ENCODE peak calls at places on chromosomes 4 and X, in eight cellular contexts. One of them, this sample, is unnamed.

GRCh38 chr4:142379277-142380051 is 466.6 kb downstream of the INPP4B start:
- DNase-seq in astrocyte of the cerebellum: peak
- DNase-seq in RWPE2: no peak
- DNase-seq in mammary epithelial cell: peak
- DNase-seq in natural killer cell: no peak
- DNase-seq in HFFc6: peak
- DNase-seq in kidney epithelial cell: peak
- DNase-seq in endothelial cell of umbilical vein: peak
- DNase-seq in this sample: no peak

GRCh38 chrX:17860811-17861495 is at the start of gene RAI2:
- DNase-seq in natural killer cell: no peak
- DNase-seq in astrocyte of the cerebellum: no peak
- DNase-seq in RWPE2: no peak
- DNase-seq in kidney epithelial cell: no peak
- DNase-seq in HFFc6: no peak
- DNase-seq in mammary epithelial cell: no peak
- DNase-seq in endothelial cell of umbilical vein: no peak
- DNase-seq in this sample: no peak

GRCh38 chr4:153782567-153782966 is 6.3 kb downstream of the SFRP2 start:
- DNase-seq in RWPE2: no peak
- DNase-seq in kidney epithelial cell: no peak
- DNase-seq in endothelial cell of umbilical vein: no peak
- DNase-seq in mammary epithelial cell: no peak
- DNase-seq in natural killer cell: no peak
- DNase-seq in HFFc6: no peak
- DNase-seq in astrocyte of the cerebellum: no peak
- DNase-seq in this sample: no peak

GRCh38 chr4:162770761-162771490 is 395.8 kb downstream of the NAF1 start:
- DNase-seq in astrocyte of the cerebellum: no peak
- DNase-seq in HFFc6: no peak
- DNase-seq in kidney epithelial cell: no peak
- DNase-seq in RWPE2: no peak
- DNase-seq in mammary epithelial cell: no peak
- DNase-seq in endothelial cell of umbilical vein: no peak
- DNase-seq in natural killer cell: no peak
- DNase-seq in this sample: no peak

GRCh38 chr4:25925486-25926201 is 11.6 kb downstream of the SMIM20 start:
- DNase-seq in astrocyte of the cerebellum: no peak
- DNase-seq in mammary epithelial cell: peak
- DNase-seq in HFFc6: peak
- DNase-seq in RWPE2: no peak
- DNase-seq in endothelial cell of umbilical vein: peak
- DNase-seq in kidney epithelial cell: no peak
- DNase-seq in natural killer cell: no peak
- DNase-seq in this sample: no peak

GRCh38 chrX:101430457-101431078 is 22.5 kb downstream of the HNRNPH2 start:
- DNase-seq in RWPE2: no peak
- DNase-seq in mammary epithelial cell: peak
- DNase-seq in natural killer cell: no peak
- DNase-seq in HFFc6: peak
- DNase-seq in kidney epithelial cell: no peak
- DNase-seq in astrocyte of the cerebellum: no peak
- DNase-seq in endothelial cell of umbilical vein: no peak
- DNase-seq in this sample: no peak

GRCh38 chr4:185473247-185473646 is 1.7 kb upstream of the CCDC110 start:
- DNase-seq in kidney epithelial cell: no peak
- DNase-seq in mammary epithelial cell: no peak
- DNase-seq in HFFc6: no peak
- DNase-seq in astrocyte of the cerebellum: no peak
- DNase-seq in natural killer cell: no peak
- DNase-seq in RWPE2: no peak
- DNase-seq in endothelial cell of umbilical vein: no peak
- DNase-seq in this sample: no peak

GRCh38 chrX:41695464-41695863 is 6.7 kb downstream of the GPR34 start:
- DNase-seq in kidney epithelial cell: no peak
- DNase-seq in natural killer cell: no peak
- DNase-seq in RWPE2: no peak
- DNase-seq in HFFc6: no peak
- DNase-seq in endothelial cell of umbilical vein: no peak
- DNase-seq in mammary epithelial cell: no peak
- DNase-seq in astrocyte of the cerebellum: no peak
- DNase-seq in this sample: no peak

GRCh38 chrX:11558972-11559371 is 106.7 kb downstream of the ARHGAP6 start:
- DNase-seq in endothelial cell of umbilical vein: peak
- DNase-seq in kidney epithelial cell: no peak
- DNase-seq in RWPE2: no peak
- DNase-seq in astrocyte of the cerebellum: no peak
- DNase-seq in natural killer cell: peak
- DNase-seq in mammary epithelial cell: peak
- DNase-seq in HFFc6: no peak
- DNase-seq in this sample: no peak

GRCh38 chr4:186105721-186106335 is 1.3 kb downstream of the FAM149A start:
- DNase-seq in HFFc6: no peak
- DNase-seq in natural killer cell: no peak
- DNase-seq in mammary epithelial cell: no peak
- DNase-seq in astrocyte of the cerebellum: no peak
- DNase-seq in kidney epithelial cell: peak
- DNase-seq in endothelial cell of umbilical vein: no peak
- DNase-seq in RWPE2: no peak
- DNase-seq in this sample: no peak

GRCh38 chr4:108247511-108248088 is 78.9 kb upstream of the LEF1 start:
- DNase-seq in mammary epithelial cell: peak
- DNase-seq in astrocyte of the cerebellum: no peak
- DNase-seq in RWPE2: no peak
- DNase-seq in HFFc6: no peak
- DNase-seq in kidney epithelial cell: no peak
- DNase-seq in endothelial cell of umbilical vein: peak
- DNase-seq in natural killer cell: no peak
- DNase-seq in this sample: no peak

GRCh38 chrX:8867454-8867853 is 66.3 kb upstream of the FAM9A start:
- DNase-seq in kidney epithelial cell: no peak
- DNase-seq in endothelial cell of umbilical vein: no peak
- DNase-seq in RWPE2: no peak
- DNase-seq in HFFc6: no peak
- DNase-seq in natural killer cell: no peak
- DNase-seq in mammary epithelial cell: no peak
- DNase-seq in astrocyte of the cerebellum: no peak
- DNase-seq in this sample: no peak

GRCh38 chr4:53147711-53148110 is 218.2 kb downstream of the SCFD2 start:
- DNase-seq in kidney epithelial cell: no peak
- DNase-seq in natural killer cell: no peak
- DNase-seq in endothelial cell of umbilical vein: no peak
- DNase-seq in HFFc6: no peak
- DNase-seq in mammary epithelial cell: no peak
- DNase-seq in astrocyte of the cerebellum: no peak
- DNase-seq in RWPE2: no peak
- DNase-seq in this sample: no peak

GRCh38 chrX:2917767-2918166 is 11.4 kb downstream of the ARSD start:
- DNase-seq in HFFc6: no peak
- DNase-seq in natural killer cell: no peak
- DNase-seq in mammary epithelial cell: no peak
- DNase-seq in RWPE2: no peak
- DNase-seq in kidney epithelial cell: no peak
- DNase-seq in endothelial cell of umbilical vein: no peak
- DNase-seq in astrocyte of the cerebellum: no peak
- DNase-seq in this sample: no peak

GRCh38 chr4:174429701-174430100 is 92.6 kb downstream of the HPGD start:
- DNase-seq in RWPE2: no peak
- DNase-seq in endothelial cell of umbilical vein: no peak
- DNase-seq in HFFc6: no peak
- DNase-seq in astrocyte of the cerebellum: no peak
- DNase-seq in mammary epithelial cell: peak
- DNase-seq in natural killer cell: no peak
- DNase-seq in kidney epithelial cell: peak
- DNase-seq in this sample: no peak

GRCh38 chrX:29862126-29862664 is 353.2 kb upstream of the MAGEB2 start:
- DNase-seq in HFFc6: no peak
- DNase-seq in endothelial cell of umbilical vein: no peak
- DNase-seq in astrocyte of the cerebellum: no peak
- DNase-seq in RWPE2: no peak
- DNase-seq in kidney epithelial cell: no peak
- DNase-seq in natural killer cell: no peak
- DNase-seq in mammary epithelial cell: no peak
- DNase-seq in this sample: no peak

GRCh38 chrX:84737471-84737871 is 235.2 kb upstream of the HDX start:
- DNase-seq in HFFc6: peak
- DNase-seq in RWPE2: no peak
- DNase-seq in mammary epithelial cell: no peak
- DNase-seq in kidney epithelial cell: no peak
- DNase-seq in endothelial cell of umbilical vein: no peak
- DNase-seq in natural killer cell: no peak
- DNase-seq in astrocyte of the cerebellum: no peak
- DNase-seq in this sample: no peak

GRCh38 chr4:172650758-172651495 is 517.7 kb upstream of the GALNT7 start:
- DNase-seq in astrocyte of the cerebellum: no peak
- DNase-seq in endothelial cell of umbilical vein: no peak
- DNase-seq in natural killer cell: no peak
- DNase-seq in HFFc6: no peak
- DNase-seq in RWPE2: no peak
- DNase-seq in kidney epithelial cell: no peak
- DNase-seq in mammary epithelial cell: no peak
- DNase-seq in this sample: no peak

GRCh38 chrX:20530319-20530979 is 263.7 kb upstream of the RPS6KA3 start:
- DNase-seq in endothelial cell of umbilical vein: peak
- DNase-seq in HFFc6: peak
- DNase-seq in astrocyte of the cerebellum: peak
- DNase-seq in RWPE2: no peak
- DNase-seq in natural killer cell: peak
- DNase-seq in kidney epithelial cell: no peak
- DNase-seq in mammary epithelial cell: peak
- DNase-seq in this sample: no peak

GRCh38 chr4:56861365-56861764 is 39.9 kb upstream of the SPINK2 start:
- DNase-seq in endothelial cell of umbilical vein: no peak
- DNase-seq in natural killer cell: no peak
- DNase-seq in kidney epithelial cell: no peak
- DNase-seq in HFFc6: no peak
- DNase-seq in astrocyte of the cerebellum: no peak
- DNase-seq in mammary epithelial cell: peak
- DNase-seq in RWPE2: no peak
- DNase-seq in this sample: no peak

GRCh38 chr4:153156263-153156662 is 48.0 kb upstream of the TRIM2 start:
- DNase-seq in endothelial cell of umbilical vein: no peak
- DNase-seq in mammary epithelial cell: no peak
- DNase-seq in RWPE2: no peak
- DNase-seq in astrocyte of the cerebellum: no peak
- DNase-seq in natural killer cell: no peak
- DNase-seq in kidney epithelial cell: no peak
- DNase-seq in HFFc6: no peak
- DNase-seq in this sample: no peak

GRCh38 chrX:1851527-1851926 is 236.7 kb downstream of the ASMT start:
- DNase-seq in natural killer cell: no peak
- DNase-seq in HFFc6: no peak
- DNase-seq in RWPE2: no peak
- DNase-seq in mammary epithelial cell: no peak
- DNase-seq in astrocyte of the cerebellum: no peak
- DNase-seq in endothelial cell of umbilical vein: no peak
- DNase-seq in kidney epithelial cell: no peak
- DNase-seq in this sample: no peak

GRCh38 chr4:180909279-180909678 is 1333.9 kb upstream of the TENM3 start:
- DNase-seq in mammary epithelial cell: peak
- DNase-seq in kidney epithelial cell: no peak
- DNase-seq in endothelial cell of umbilical vein: no peak
- DNase-seq in RWPE2: no peak
- DNase-seq in astrocyte of the cerebellum: no peak
- DNase-seq in HFFc6: no peak
- DNase-seq in natural killer cell: no peak
- DNase-seq in this sample: no peak

GRCh38 chrX:18368402-18368801 is 13.9 kb upstream of the SCML2 start:
- DNase-seq in mammary epithelial cell: no peak
- DNase-seq in HFFc6: no peak
- DNase-seq in RWPE2: no peak
- DNase-seq in astrocyte of the cerebellum: no peak
- DNase-seq in endothelial cell of umbilical vein: no peak
- DNase-seq in natural killer cell: no peak
- DNase-seq in kidney epithelial cell: no peak
- DNase-seq in this sample: no peak

DNA sequence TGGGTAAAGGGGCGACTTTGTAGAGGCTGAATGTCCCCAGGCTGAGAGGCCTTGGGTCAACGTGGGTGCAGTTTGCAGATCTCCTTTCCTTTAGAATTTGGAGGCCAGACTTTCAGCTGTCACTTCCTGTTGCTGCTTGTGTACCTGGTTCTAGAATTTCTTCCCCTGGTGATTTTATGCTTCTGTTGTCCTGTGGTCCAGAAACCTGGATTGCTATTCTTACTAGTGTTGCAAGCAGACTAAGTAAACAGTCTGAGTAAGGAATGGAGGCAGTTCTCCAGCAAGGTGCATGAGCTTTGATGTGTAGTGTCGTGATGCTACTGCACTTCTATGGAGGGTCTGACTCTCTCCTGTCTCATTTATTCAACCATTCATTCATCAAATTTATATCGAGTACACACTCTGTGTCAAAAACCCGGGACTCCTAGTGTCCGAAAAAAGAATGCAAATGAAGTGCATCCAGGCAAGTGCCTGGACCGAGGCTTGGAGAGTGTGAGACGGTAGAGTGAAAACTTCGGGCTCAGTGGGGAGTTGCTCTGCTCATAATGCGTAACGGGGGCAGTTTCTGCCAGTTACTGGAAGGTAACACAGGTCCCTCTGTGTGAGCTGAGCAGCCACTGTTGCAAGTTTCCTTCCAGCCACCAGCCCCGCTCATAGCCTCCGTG is 83.3 kb downstream of the SORCS2 start:
- DNase-seq in kidney epithelial cell: no peak
- DNase-seq in astrocyte of the cerebellum: no peak
- DNase-seq in RWPE2: no peak
- DNase-seq in HFFc6: no peak
- DNase-seq in endothelial cell of umbilical vein: no peak
- DNase-seq in natural killer cell: no peak
- DNase-seq in mammary epithelial cell: no peak
- DNase-seq in this sample: no peak
- TF ChIP-seq CTCF in kidney epithelial cell: no peak
- TF ChIP-seq CTCF in astrocyte of the cerebellum: no peak
- TF ChIP-seq CTCF in RWPE2: no peak
- TF ChIP-seq CTCF in HFFc6: peak
- TF ChIP-seq CTCF in endothelial cell of umbilical vein: no peak
- TF ChIP-seq CTCF in natural killer cell: no peak
- TF ChIP-seq CTCF in mammary epithelial cell: no peak
- TF ChIP-seq CTCF in this sample: no peak

GRCh38 chrX:32530802-32531403 is 680.4 kb downstream of the DMD start:
- DNase-seq in natural killer cell: no peak
- DNase-seq in RWPE2: no peak
- DNase-seq in astrocyte of the cerebellum: peak
- DNase-seq in endothelial cell of umbilical vein: peak
- DNase-seq in mammary epithelial cell: peak
- DNase-seq in HFFc6: peak
- DNase-seq in kidney epithelial cell: peak
- DNase-seq in this sample: no peak
- TF ChIP-seq CTCF in natural killer cell: no peak
- TF ChIP-seq CTCF in RWPE2: peak
- TF ChIP-seq CTCF in astrocyte of the cerebellum: peak
- TF ChIP-seq CTCF in endothelial cell of umbilical vein: peak
- TF ChIP-seq CTCF in mammary epithelial cell: peak
- TF ChIP-seq CTCF in HFFc6: peak
- TF ChIP-seq CTCF in kidney epithelial cell: peak
- TF ChIP-seq CTCF in this sample: no peak

GRCh38 chrX:10015711-10016515 is 48.8 kb downstream of the CLDN34 start:
- DNase-seq in RWPE2: no peak
- DNase-seq in endothelial cell of umbilical vein: peak
- DNase-seq in kidney epithelial cell: no peak
- DNase-seq in mammary epithelial cell: no peak
- DNase-seq in astrocyte of the cerebellum: no peak
- DNase-seq in natural killer cell: peak
- DNase-seq in HFFc6: no peak
- DNase-seq in this sample: no peak
- TF ChIP-seq CTCF in RWPE2: peak
- TF ChIP-seq CTCF in endothelial cell of umbilical vein: no peak
- TF ChIP-seq CTCF in kidney epithelial cell: no peak
- TF ChIP-seq CTCF in mammary epithelial cell: no peak
- TF ChIP-seq CTCF in astrocyte of the cerebellum: no peak
- TF ChIP-seq CTCF in natural killer cell: no peak
- TF ChIP-seq CTCF in HFFc6: no peak
- TF ChIP-seq CTCF in this sample: no peak

GRCh38 chr4:85147481-85148076 is 181.1 kb upstream of the WDFY3 start:
- DNase-seq in endothelial cell of umbilical vein: peak
- DNase-seq in natural killer cell: no peak
- DNase-seq in kidney epithelial cell: peak
- DNase-seq in mammary epithelial cell: peak
- DNase-seq in HFFc6: peak
- DNase-seq in astrocyte of the cerebellum: peak
- DNase-seq in RWPE2: no peak
- DNase-seq in this sample: peak
- TF ChIP-seq CTCF in endothelial cell of umbilical vein: peak
- TF ChIP-seq CTCF in natural killer cell: no peak
- TF ChIP-seq CTCF in kidney epithelial cell: peak
- TF ChIP-seq CTCF in mammary epithelial cell: peak
- TF ChIP-seq CTCF in HFFc6: peak
- TF ChIP-seq CTCF in astrocyte of the cerebellum: peak
- TF ChIP-seq CTCF in RWPE2: peak
- TF ChIP-seq CTCF in this sample: peak